ENCODE peak calls at places on chromosomes 3 and 15, in nine cellular contexts. B, E, G, T, R, S, F, I and Z are unnamed samples.

GRCh38 chr3:96449803-96450202 is 364.6 kb upstream of the EPHA6 start:
- DNase-seq in T (no peak), S (no peak), F (peak), I (no peak), G (no peak), R (no peak), E (no peak), B (no peak), Z (peak)

GRCh38 chr3:127991251-127991650 is 61.0 kb upstream of the SEC61A1 start:
- DNase-seq in R (no peak), G (no peak), I (no peak), F (no peak), T (no peak), S (no peak), B (no peak), E (no peak), Z (no peak)

GRCh38 chr15:90223441-90224165 is 10.1 kb downstream of the CIB1 start:
- DNase-seq in T (no peak), E (no peak), S (no peak), F (no peak), B (no peak), G (no peak), R (no peak), I (no peak), Z (no peak)

GRCh38 chr3:97487587-97487986 is 277.0 kb upstream of the ARL6 start:
- DNase-seq in T (no peak), E (no peak), B (no peak), F (no peak), R (no peak), S (no peak), I (no peak), G (no peak), Z (no peak)

GRCh38 chr3:126194713-126195305 is 14.4 kb upstream of the ALDH1L1 start:
- DNase-seq in R (peak), T (no peak), E (peak), G (no peak), I (no peak), S (no peak), F (no peak), B (no peak), Z (no peak)

GRCh38 chr3:161600185-161600584 is 103.6 kb downstream of the OTOL1 start:
- DNase-seq in B (no peak), E (no peak), T (no peak), I (no peak), S (no peak), F (no peak), R (no peak), G (peak), Z (no peak)

GRCh38 chr3:7917443-7918151 is 584.0 kb upstream of the LMCD1 start:
- DNase-seq in S (no peak), G (no peak), T (no peak), E (no peak), F (no peak), B (no peak), R (no peak), I (no peak), Z (no peak)

GRCh38 chr3:149480326-149481017 is 6.0 kb downstream of the TM4SF4 start:
- DNase-seq in R (peak), T (no peak), F (peak), E (peak), B (peak), S (peak), G (peak), I (peak), Z (peak)

GRCh38 chr15:85752591-85752990 is 42.1 kb downstream of the KLHL25 start:
- DNase-seq in S (no peak), R (no peak), E (no peak), T (no peak), F (no peak), G (no peak), I (peak), B (peak), Z (no peak)

GRCh38 chr3:158991146-158991705 is 189.4 kb downstream of the MFSD1 start:
- DNase-seq in I (no peak), E (no peak), F (no peak), S (no peak), B (no peak), G (no peak), R (no peak), T (no peak), Z (no peak)

GRCh38 chr3:24255414-24255813 is 239.2 kb downstream of the THRB start:
- DNase-seq in G (no peak), I (no peak), B (no peak), R (no peak), E (no peak), F (no peak), S (no peak), T (no peak), Z (no peak)

GRCh38 chr3:71934520-71934919 is 149.6 kb upstream of the PROK2 start:
- DNase-seq in B (no peak), G (no peak), F (no peak), I (no peak), E (no peak), R (no peak), S (no peak), T (no peak), Z (no peak)

GRCh38 chr15:28024889-28025250 is 74.2 kb downstream of the OCA2 start:
- DNase-seq in T (no peak), R (no peak), G (no peak), B (no peak), E (no peak), F (no peak), S (no peak), I (no peak), Z (no peak)

GRCh38 chr3:46893763-46894162 is 16.2 kb downstream of the PTH1R start:
- DNase-seq in S (no peak), I (no peak), T (no peak), R (no peak), B (peak), E (no peak), G (no peak), F (no peak), Z (no peak)

GRCh38 chr15:85615930-85616329 is 178.8 kb downstream of the KLHL25 start:
- DNase-seq in S (peak), I (no peak), F (peak), R (peak), E (peak), B (no peak), T (no peak), G (peak), Z (peak)

GRCh38 chr3:13137808-13138565 is 64.8 kb upstream of the IQSEC1 start:
- DNase-seq in B (no peak), I (no peak), E (no peak), R (no peak), G (no peak), F (no peak), T (no peak), S (no peak), Z (no peak)

GRCh38 chr3:16550305-16550675 is 36.8 kb upstream of the RFTN1 start:
- DNase-seq in I (no peak), E (no peak), F (peak), B (no peak), G (no peak), R (peak), T (no peak), S (peak), Z (no peak)

GRCh38 chr3:192188218-192188835 is 539.0 kb downstream of the FGF12 start:
- DNase-seq in T (peak), F (peak), E (peak), G (no peak), I (no peak), S (peak), B (peak), R (peak), Z (peak)

GRCh38 chr3:183555541-183556081 is at the start of gene KLHL6:
- DNase-seq in E (peak), F (peak), S (no peak), B (peak), T (peak), R (peak), G (no peak), I (no peak), Z (peak)

GRCh38 chr15:44193651-44194396 is 1.2 kb downstream of the FRMD5 start:
- DNase-seq in I (no peak), R (no peak), E (no peak), B (no peak), T (no peak), F (peak), S (peak), G (peak), Z (peak)

GRCh38 chr15:84828433-84828908 is 11.3 kb downstream of the ALPK3 start:
- DNase-seq in F (no peak), S (no peak), E (no peak), I (no peak), R (no peak), T (no peak), B (peak), G (no peak), Z (no peak)

GRCh38 chr3:24657870-24658535 is 163.4 kb upstream of the THRB start:
- DNase-seq in E (no peak), F (no peak), T (no peak), B (no peak), R (no peak), S (no peak), G (no peak), I (no peak), Z (no peak)

GRCh38 chr15:46461416-46461815 is 826.6 kb downstream of the SQOR start:
- DNase-seq in E (no peak), F (no peak), I (no peak), B (no peak), R (no peak), G (peak), S (no peak), T (no peak), Z (no peak)

GRCh38 chr3:4548356-4548755 is 55.2 kb downstream of the ITPR1 start:
- DNase-seq in B (no peak), S (no peak), T (no peak), F (no peak), R (no peak), E (no peak), G (no peak), I (no peak), Z (no peak)

GRCh38 chr3:155585384-155585783 is 159.5 kb downstream of the PLCH1 start:
- DNase-seq in T (no peak), F (no peak), S (no peak), I (no peak), E (no peak), G (no peak), R (no peak), B (no peak), Z (no peak)